ENCODE peak calls at places on chromosomes 4 and X, in ten cellular contexts. One of them, this sample, is unnamed. For H3K27me3, the result is how much of the 10 kb centered on the place peaks cover.

GRCh38 chrX:132433001-132433400 is 55.8 kb downstream of the MBNL3 start:
- DNase-seq in SK-N-SH: no peak
- DNase-seq in transverse colon: no peak
- DNase-seq in GM23338: peak
- DNase-seq in breast epithelium: no peak
- DNase-seq in endothelial cell of umbilical vein: no peak
- DNase-seq in sigmoid colon: no peak
- DNase-seq in GM12878: no peak
- DNase-seq in suprapubic skin: no peak
- DNase-seq in HL-60: no peak
- DNase-seq in this sample: no peak

GRCh38 chr4:187389420-187389819 is 606.2 kb upstream of the ZFP42 start:
- DNase-seq in GM23338: no peak
- DNase-seq in sigmoid colon: no peak
- DNase-seq in endothelial cell of umbilical vein: no peak
- DNase-seq in GM12878: no peak
- DNase-seq in HL-60: no peak
- DNase-seq in SK-N-SH: no peak
- DNase-seq in transverse colon: no peak
- DNase-seq in suprapubic skin: no peak
- DNase-seq in breast epithelium: no peak
- DNase-seq in this sample: no peak

GRCh38 chr4:84159767-84160166 is 339.3 kb downstream of the NKX6-1 start:
- DNase-seq in suprapubic skin: no peak
- DNase-seq in GM12878: no peak
- DNase-seq in breast epithelium: no peak
- DNase-seq in GM23338: peak
- DNase-seq in HL-60: no peak
- DNase-seq in SK-N-SH: no peak
- DNase-seq in endothelial cell of umbilical vein: no peak
- DNase-seq in sigmoid colon: no peak
- DNase-seq in transverse colon: no peak
- DNase-seq in this sample: no peak

GRCh38 chr4:182929296-182929695 is 12.1 kb upstream of the DCTD start:
- DNase-seq in transverse colon: no peak
- DNase-seq in GM23338: no peak
- DNase-seq in HL-60: no peak
- DNase-seq in GM12878: no peak
- DNase-seq in SK-N-SH: no peak
- DNase-seq in sigmoid colon: no peak
- DNase-seq in suprapubic skin: no peak
- DNase-seq in breast epithelium: no peak
- DNase-seq in endothelial cell of umbilical vein: no peak
- DNase-seq in this sample: no peak

GRCh38 chr4:77196866-77197265 is 39.9 kb downstream of the CCNG2 start:
- DNase-seq in transverse colon: no peak
- DNase-seq in GM23338: no peak
- DNase-seq in endothelial cell of umbilical vein: no peak
- DNase-seq in suprapubic skin: no peak
- DNase-seq in GM12878: peak
- DNase-seq in SK-N-SH: no peak
- DNase-seq in sigmoid colon: no peak
- DNase-seq in breast epithelium: no peak
- DNase-seq in HL-60: peak
- DNase-seq in this sample: no peak

GRCh38 chrX:35728481-35728880 is 69.7 kb upstream of the MAGEB16 start:
- DNase-seq in suprapubic skin: no peak
- DNase-seq in transverse colon: no peak
- DNase-seq in GM23338: peak
- DNase-seq in HL-60: no peak
- DNase-seq in breast epithelium: no peak
- DNase-seq in sigmoid colon: no peak
- DNase-seq in SK-N-SH: no peak
- DNase-seq in endothelial cell of umbilical vein: no peak
- DNase-seq in GM12878: no peak
- DNase-seq in this sample: no peak

GRCh38 chrX:143296521-143296920 is 220.8 kb downstream of the SPANXN3 start:
- DNase-seq in suprapubic skin: no peak
- DNase-seq in GM12878: no peak
- DNase-seq in SK-N-SH: no peak
- DNase-seq in GM23338: no peak
- DNase-seq in endothelial cell of umbilical vein: no peak
- DNase-seq in sigmoid colon: no peak
- DNase-seq in HL-60: no peak
- DNase-seq in breast epithelium: no peak
- DNase-seq in transverse colon: no peak
- DNase-seq in this sample: no peak

GRCh38 chrX:3066555-3066954 is 25.3 kb downstream of the ARSF start:
- DNase-seq in GM12878: no peak
- DNase-seq in GM23338: peak
- DNase-seq in suprapubic skin: no peak
- DNase-seq in transverse colon: no peak
- DNase-seq in breast epithelium: no peak
- DNase-seq in SK-N-SH: peak
- DNase-seq in endothelial cell of umbilical vein: no peak
- DNase-seq in sigmoid colon: no peak
- DNase-seq in HL-60: peak
- DNase-seq in this sample: peak

GRCh38 chrX:109624641-109625311 is at the start of gene KCNE5:
- DNase-seq in endothelial cell of umbilical vein: no peak
- DNase-seq in transverse colon: no peak
- DNase-seq in sigmoid colon: no peak
- DNase-seq in HL-60: no peak
- DNase-seq in breast epithelium: no peak
- DNase-seq in suprapubic skin: no peak
- DNase-seq in SK-N-SH: peak
- DNase-seq in GM12878: no peak
- DNase-seq in GM23338: peak
- DNase-seq in this sample: no peak

GRCh38 chr4:180058731-180059215 is 2184.4 kb upstream of the TENM3 start:
- DNase-seq in sigmoid colon: no peak
- DNase-seq in SK-N-SH: peak
- DNase-seq in suprapubic skin: no peak
- DNase-seq in endothelial cell of umbilical vein: no peak
- DNase-seq in GM12878: no peak
- DNase-seq in GM23338: peak
- DNase-seq in transverse colon: peak
- DNase-seq in breast epithelium: no peak
- DNase-seq in HL-60: peak
- DNase-seq in this sample: peak

GRCh38 chr4:2792711-2793577 is at the start of gene SH3BP2:
- DNase-seq in GM12878: no peak
- DNase-seq in transverse colon: peak
- DNase-seq in sigmoid colon: peak
- DNase-seq in suprapubic skin: peak
- DNase-seq in breast epithelium: peak
- DNase-seq in SK-N-SH: peak
- DNase-seq in GM23338: peak
- DNase-seq in endothelial cell of umbilical vein: peak
- DNase-seq in HL-60: peak
- DNase-seq in this sample: no peak

GRCh38 chr4:78645853-78646757 is 94.5 kb downstream of the ANXA3 start:
- DNase-seq in transverse colon: peak
- DNase-seq in GM12878: no peak
- DNase-seq in SK-N-SH: no peak
- DNase-seq in suprapubic skin: peak
- DNase-seq in breast epithelium: peak
- DNase-seq in sigmoid colon: peak
- DNase-seq in HL-60: peak
- DNase-seq in GM23338: no peak
- DNase-seq in endothelial cell of umbilical vein: peak
- DNase-seq in this sample: peak

GRCh38 chr4:168656055-168656660 is 159.3 kb downstream of the PALLD start:
- DNase-seq in transverse colon: no peak
- DNase-seq in suprapubic skin: no peak
- DNase-seq in endothelial cell of umbilical vein: no peak
- DNase-seq in sigmoid colon: no peak
- DNase-seq in breast epithelium: no peak
- DNase-seq in HL-60: no peak
- DNase-seq in SK-N-SH: no peak
- DNase-seq in GM23338: no peak
- DNase-seq in GM12878: no peak
- DNase-seq in this sample: no peak

GRCh38 chr4:132332932-132333722 is 816.0 kb upstream of the PCDH10 start:
- DNase-seq in breast epithelium: no peak
- DNase-seq in SK-N-SH: peak
- DNase-seq in sigmoid colon: no peak
- DNase-seq in suprapubic skin: no peak
- DNase-seq in transverse colon: no peak
- DNase-seq in GM23338: peak
- DNase-seq in HL-60: no peak
- DNase-seq in endothelial cell of umbilical vein: peak
- DNase-seq in GM12878: no peak
- DNase-seq in this sample: no peak

GRCh38 chr4:3041192-3042142 is 32.9 kb downstream of the HTT-AS start:
- DNase-seq in HL-60: peak
- DNase-seq in sigmoid colon: peak
- DNase-seq in SK-N-SH: peak
- DNase-seq in GM12878: no peak
- DNase-seq in transverse colon: peak
- DNase-seq in suprapubic skin: peak
- DNase-seq in breast epithelium: no peak
- DNase-seq in endothelial cell of umbilical vein: peak
- DNase-seq in GM23338: peak
- DNase-seq in this sample: peak

GRCh38 chrX:24228596-24228995 is 79.1 kb downstream of the ZFX start:
- DNase-seq in HL-60: no peak
- DNase-seq in sigmoid colon: no peak
- DNase-seq in endothelial cell of umbilical vein: no peak
- DNase-seq in suprapubic skin: no peak
- DNase-seq in GM12878: no peak
- DNase-seq in breast epithelium: no peak
- DNase-seq in SK-N-SH: no peak
- DNase-seq in transverse colon: no peak
- DNase-seq in GM23338: no peak
- DNase-seq in this sample: no peak

GRCh38 chr4:153151535-153152452 is 52.4 kb upstream of the TRIM2 start:
- DNase-seq in suprapubic skin: no peak
- DNase-seq in transverse colon: peak
- DNase-seq in sigmoid colon: peak
- DNase-seq in endothelial cell of umbilical vein: peak
- DNase-seq in HL-60: peak
- DNase-seq in SK-N-SH: peak
- DNase-seq in GM23338: peak
- DNase-seq in breast epithelium: peak
- DNase-seq in GM12878: no peak
- DNase-seq in this sample: peak
- H3K27me3 ChIP-seq in suprapubic skin: under half
- H3K27me3 ChIP-seq in transverse colon: under half
- H3K27me3 ChIP-seq in sigmoid colon: under half
- H3K27me3 ChIP-seq in endothelial cell of umbilical vein: under half
- H3K27me3 ChIP-seq in HL-60: under half
- H3K27me3 ChIP-seq in SK-N-SH: under half
- H3K27me3 ChIP-seq in GM23338: half or more
- H3K27me3 ChIP-seq in breast epithelium: under half
- H3K27me3 ChIP-seq in GM12878: under half
- H3K27me3 ChIP-seq in this sample: under half

GRCh38 chr4:4782969-4783368 is 76.5 kb upstream of the MSX1 start:
- DNase-seq in HL-60: no peak
- DNase-seq in transverse colon: no peak
- DNase-seq in SK-N-SH: no peak
- DNase-seq in suprapubic skin: no peak
- DNase-seq in GM12878: no peak
- DNase-seq in GM23338: no peak
- DNase-seq in breast epithelium: no peak
- DNase-seq in endothelial cell of umbilical vein: no peak
- DNase-seq in sigmoid colon: no peak
- DNase-seq in this sample: no peak
- H3K4me3 ChIP-seq in HL-60: no peak
- H3K4me3 ChIP-seq in transverse colon: no peak
- H3K4me3 ChIP-seq in SK-N-SH: no peak
- H3K4me3 ChIP-seq in suprapubic skin: no peak
- H3K4me3 ChIP-seq in GM12878: no peak
- H3K4me3 ChIP-seq in GM23338: no peak
- H3K4me3 ChIP-seq in breast epithelium: peak
- H3K4me3 ChIP-seq in endothelial cell of umbilical vein: no peak
- H3K4me3 ChIP-seq in sigmoid colon: no peak
- H3K4me3 ChIP-seq in this sample: no peak

DNA sequence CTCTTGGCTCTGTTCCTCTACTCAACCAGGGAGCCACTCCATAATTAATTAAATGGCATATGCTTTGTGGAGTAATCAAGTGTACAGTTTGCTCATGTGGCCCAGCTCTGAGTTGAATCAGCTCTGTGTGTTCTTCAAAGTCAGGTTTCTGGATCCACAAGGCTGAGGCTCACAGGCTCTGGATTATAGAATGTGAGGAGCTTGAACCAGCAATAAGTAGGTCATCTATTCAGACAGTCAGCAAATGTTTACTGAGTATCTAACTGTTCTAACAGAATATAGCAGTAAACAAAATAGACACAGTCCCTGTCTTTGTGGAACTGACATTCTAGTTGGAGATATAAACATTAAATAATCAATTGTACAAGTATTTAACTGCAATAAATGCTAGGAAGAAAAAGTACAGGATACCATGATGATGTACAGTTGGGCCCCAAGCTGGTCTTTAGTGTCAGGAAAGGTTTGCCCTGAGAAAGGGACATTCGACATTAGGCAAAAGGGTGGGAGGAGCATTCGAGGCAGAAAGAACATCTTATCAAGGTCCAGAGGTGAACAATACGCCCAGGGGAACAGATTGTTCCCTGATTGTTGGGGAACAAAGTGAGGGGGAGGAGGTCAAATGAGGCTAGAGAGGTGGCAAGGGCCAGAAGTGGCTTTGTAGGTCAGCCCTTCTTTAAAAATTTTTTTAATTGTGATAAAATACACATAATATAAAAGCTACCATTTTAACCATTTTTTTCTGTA is 20.5 kb upstream of the TSR2 start:
- DNase-seq in breast epithelium: no peak
- DNase-seq in transverse colon: no peak
- DNase-seq in HL-60: no peak
- DNase-seq in sigmoid colon: no peak
- DNase-seq in GM12878: no peak
- DNase-seq in SK-N-SH: no peak
- DNase-seq in endothelial cell of umbilical vein: no peak
- DNase-seq in suprapubic skin: no peak
- DNase-seq in GM23338: no peak
- DNase-seq in this sample: no peak
- TF ChIP-seq POLR2AphosphoS5 in breast epithelium: no peak
- TF ChIP-seq POLR2AphosphoS5 in transverse colon: no peak
- TF ChIP-seq POLR2AphosphoS5 in HL-60: no peak
- TF ChIP-seq POLR2AphosphoS5 in sigmoid colon: no peak
- TF ChIP-seq POLR2AphosphoS5 in GM12878: no peak
- TF ChIP-seq POLR2AphosphoS5 in SK-N-SH: no peak
- TF ChIP-seq POLR2AphosphoS5 in endothelial cell of umbilical vein: no peak
- TF ChIP-seq POLR2AphosphoS5 in suprapubic skin: no peak
- TF ChIP-seq POLR2AphosphoS5 in GM23338: no peak
- TF ChIP-seq POLR2AphosphoS5 in this sample: no peak

DNA sequence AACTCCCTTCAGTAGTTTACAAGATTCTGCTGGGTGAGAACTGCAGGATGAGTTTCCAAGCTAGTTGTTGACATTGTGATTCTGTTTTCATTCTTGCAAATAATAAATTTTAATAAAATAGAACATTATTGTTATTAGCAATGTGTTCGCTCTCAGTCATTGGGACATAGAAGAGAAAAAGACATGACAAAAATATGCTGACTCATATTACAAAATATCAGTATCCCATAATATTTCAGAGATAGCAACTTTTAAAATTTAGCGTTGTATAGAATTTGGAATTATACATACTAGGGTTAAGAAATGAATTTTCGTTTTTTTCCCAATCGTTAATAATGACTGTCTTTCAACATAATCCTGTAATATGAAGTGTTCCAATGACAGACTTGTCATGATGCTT is 45.4 kb downstream of the KIT start:
- DNase-seq in SK-N-SH: no peak
- DNase-seq in HL-60: no peak
- DNase-seq in transverse colon: no peak
- DNase-seq in sigmoid colon: no peak
- DNase-seq in breast epithelium: no peak
- DNase-seq in GM23338: no peak
- DNase-seq in suprapubic skin: no peak
- DNase-seq in endothelial cell of umbilical vein: no peak
- DNase-seq in GM12878: no peak
- DNase-seq in this sample: no peak
- H3K27me3 ChIP-seq in SK-N-SH: under half
- H3K27me3 ChIP-seq in HL-60: under half
- H3K27me3 ChIP-seq in transverse colon: under half
- H3K27me3 ChIP-seq in sigmoid colon: under half
- H3K27me3 ChIP-seq in breast epithelium: under half
- H3K27me3 ChIP-seq in GM23338: under half
- H3K27me3 ChIP-seq in suprapubic skin: under half
- H3K27me3 ChIP-seq in endothelial cell of umbilical vein: under half
- H3K27me3 ChIP-seq in GM12878: under half
- H3K27me3 ChIP-seq in this sample: under half